ENCODE peak calls at places on chromosomes 11 and 22, in four cellular contexts. Q is K562, W is HepG2, P is GM12878. T is an unnamed sample.

GRCh38 chr11:110779108-110779507 is 66.9 kb upstream of the ARHGAP20 start:
- DNase-seq in Q (no peak), W (no peak), P (no peak), T (no peak)

GRCh38 chr11:117885777-117886176 is 9.3 kb upstream of the FXYD6 start:
- DNase-seq in Q (no peak), W (peak; percentile 10), P (no peak), T (no peak)

GRCh38 chr11:3231851-3232744 is at the start of gene MRGPRE:
- DNase-seq in Q (peak; percentile 88), W (no peak), P (no peak), T (no peak)

GRCh38 chr11:106420048-106420665 is 342.7 kb downstream of the AASDHPPT start:
- DNase-seq in Q (no peak), W (no peak), P (no peak), T (no peak)

GRCh38 chr22:42841444-42841843 is 15.6 kb downstream of the ARFGAP3 start:
- DNase-seq in Q (no peak), W (no peak), P (no peak), T (no peak)

GRCh38 chr11:113474362-113475159 is 637 bp downstream of the DRD2 start:
- DNase-seq in Q (peak; percentile 72), W (peak; percentile 28), P (no peak), T (peak; percentile 80)

GRCh38 chr11:116641561-116642045 is 131.2 kb downstream of the BUD13 start:
- DNase-seq in Q (peak; percentile 72), W (no peak), P (no peak), T (peak; percentile 67)

GRCh38 chr11:18171377-18172000 is 1.1 kb upstream of the MRGPRX4 start:
- DNase-seq in Q (peak; percentile 39), W (peak; percentile 53), P (no peak), T (peak; percentile 46)

GRCh38 chr11:16843307-16843706 is 104.9 kb downstream of the C11orf58 start:
- DNase-seq in Q (no peak), W (peak; percentile 12), P (no peak), T (no peak)

GRCh38 chr11:34706709-34707461 is 86.0 kb downstream of the EHF start:
- DNase-seq in Q (no peak), W (no peak), P (no peak), T (no peak)
- TF ChIP-seq TARDBP in Q (no peak), W (no peak), P (no peak), T (no peak)

DNA sequence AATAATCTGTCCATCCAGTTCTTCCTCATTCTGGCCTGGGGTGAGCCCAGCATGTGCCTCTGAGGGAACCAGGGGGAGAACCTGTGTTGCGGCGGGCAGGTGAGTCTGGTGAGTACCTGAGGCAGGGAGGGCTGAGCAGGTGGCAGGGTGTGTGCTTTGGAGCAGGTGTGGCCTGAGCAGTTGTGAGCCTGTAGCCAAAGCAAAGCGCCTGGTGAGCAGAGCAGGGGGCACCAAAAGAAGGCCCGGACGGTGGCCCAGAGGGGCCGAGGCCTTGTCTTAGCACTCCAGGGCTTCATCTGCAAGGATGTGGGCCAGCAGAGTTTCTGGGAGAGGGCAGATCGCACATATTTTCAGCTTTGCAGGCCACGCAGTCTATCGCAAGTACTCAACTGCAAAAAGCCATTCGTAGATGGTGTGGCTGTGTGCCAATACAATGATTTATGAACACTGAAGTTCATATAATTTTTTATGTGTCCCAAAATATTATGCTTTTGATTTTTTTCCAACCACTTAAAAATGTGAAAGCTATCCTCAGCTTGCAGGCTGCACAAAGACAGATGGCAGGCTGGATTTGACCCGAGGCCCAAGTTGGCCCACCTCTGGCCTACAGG is 8.7 kb downstream of the GLB1L2 start:
- DNase-seq in Q (no peak), W (no peak), P (no peak), T (no peak)
- TF ChIP-seq TARDBP in Q (no peak), W (no peak), P (no peak), T (no peak)

DNA sequence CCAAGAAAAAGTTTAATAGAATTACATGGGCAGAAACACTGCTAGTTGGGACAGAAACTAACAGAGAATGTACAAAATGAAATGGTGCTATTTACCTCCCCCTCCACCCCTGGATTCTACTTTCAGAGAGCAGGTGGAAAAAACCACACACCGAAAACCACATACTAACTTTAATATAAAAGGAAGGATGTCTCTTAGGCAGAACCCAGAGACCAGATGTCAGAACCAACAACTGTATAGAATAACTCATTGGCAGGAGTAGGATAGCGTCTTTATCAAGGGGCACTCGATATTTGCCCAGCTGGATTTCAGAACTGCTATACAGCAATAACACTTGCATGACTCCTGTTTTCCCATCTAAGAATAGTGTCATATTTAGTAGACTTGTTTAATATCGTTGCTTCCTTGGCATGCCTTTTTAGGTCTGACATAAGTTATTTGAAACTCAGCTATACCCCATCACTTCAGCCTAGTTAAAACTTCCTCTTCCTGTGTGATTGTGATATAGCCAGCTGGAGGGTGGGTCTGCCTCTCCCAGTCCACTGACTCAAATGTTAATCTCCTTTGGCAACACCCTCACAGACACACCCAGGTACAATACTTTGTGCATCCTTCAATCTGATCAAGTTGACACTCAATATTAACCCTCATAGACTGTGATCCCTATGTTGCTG is 1.2 kb downstream of the SLC22A25 start:
- DNase-seq in Q (no peak), W (no peak), P (no peak), T (no peak)
- TF ChIP-seq TARDBP in Q (no peak), W (no peak), P (no peak), T (no peak)

GRCh38 chr11:132073787-132074186 is 703.4 kb downstream of the NTM start:
- DNase-seq in Q (no peak), W (no peak), P (no peak), T (no peak)

GRCh38 chr11:132072044-132072879 is 701.8 kb downstream of the NTM start:
- DNase-seq in Q (no peak), W (no peak), P (no peak), T (no peak)

GRCh38 chr11:132068556-132068955 is 698.1 kb downstream of the NTM start:
- DNase-seq in Q (no peak), W (no peak), P (no peak), T (no peak)

GRCh38 chr11:132075447-132075846 is 705.0 kb downstream of the NTM start:
- DNase-seq in Q (no peak), W (no peak), P (no peak), T (no peak)

GRCh38 chr11:132072880-132073213 is 702.4 kb downstream of the NTM start:
- DNase-seq in Q (no peak), W (no peak), P (no peak), T (no peak)
- TF ChIP-seq TARDBP in Q (no peak), W (no peak), P (no peak), T (no peak)

GRCh38 chr22:29069476-29069875 is 3.4 kb upstream of the KREMEN1 start:
- DNase-seq in Q (no peak), W (no peak), P (no peak), T (no peak)
- TF ChIP-seq TARDBP in Q (no peak), W (no peak), P (no peak), T (no peak)

GRCh38 chr11:61769169-61769920 is 16.9 kb downstream of the MYRF start:
- DNase-seq in Q (peak; percentile 47), W (peak; percentile 90), P (no peak), T (no peak)
- TF ChIP-seq TARDBP in Q (no peak), W (no peak), P (no peak), T (no peak)

DNA sequence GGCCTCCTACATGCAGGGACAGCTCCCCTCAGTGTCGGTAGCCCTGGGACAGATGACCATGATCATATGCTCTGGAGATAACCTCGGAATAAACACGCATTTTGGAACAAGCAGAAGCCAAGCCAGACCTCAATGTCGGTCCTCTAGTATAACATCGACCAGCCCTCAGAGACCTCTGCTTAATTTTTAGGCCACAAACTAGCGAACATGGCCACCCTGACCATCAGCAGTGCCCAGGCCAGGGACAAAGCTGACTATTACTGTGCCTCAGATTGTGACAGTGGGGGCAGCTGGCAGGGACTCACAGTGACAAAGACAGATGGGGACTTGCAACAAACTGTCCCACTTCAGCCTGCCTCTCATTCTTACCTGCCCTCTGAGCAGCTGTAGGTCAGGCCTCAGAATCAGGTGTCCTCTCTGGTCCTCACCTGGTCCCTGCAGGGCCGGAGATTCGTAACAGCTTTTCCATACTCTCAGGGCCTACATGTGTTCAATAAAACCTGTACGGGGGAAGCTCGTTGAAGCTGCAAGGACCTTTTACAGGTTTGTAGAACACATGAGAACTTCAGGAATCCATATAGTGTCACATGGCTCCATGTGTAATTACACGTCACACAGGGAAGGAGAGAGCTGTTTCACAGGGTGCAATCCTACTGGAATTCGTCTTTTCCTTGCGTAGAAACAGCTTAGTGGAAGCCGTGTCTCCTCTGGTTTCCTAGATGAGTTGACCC is 72.8 kb upstream of the IGLL5 start:
- DNase-seq in Q (no peak), W (no peak), P (no peak), T (no peak)
- TF ChIP-seq TARDBP in Q (no peak), W (no peak), P (no peak), T (no peak)

T was measured in HEK293T.